ENCODE peak calls at places on chromosomes 16 and 17, in ten cellular contexts. One of them, this sample, is unnamed. For H3K36me3 and H3K9me3, the result is how much of the 10 kb centered on the place peaks cover.

GRCh38 chr17:51455211-51455610 is 194.9 kb downstream of the UTP18 start:
- DNase-seq in Karpas-422: no peak
- DNase-seq in GM23248: no peak
- DNase-seq in Caco-2: no peak
- DNase-seq in CD8-positive, alpha-beta T cell: no peak
- DNase-seq in HCT116: no peak
- DNase-seq in neuronal stem cell: no peak
- DNase-seq in heart right ventricle: no peak
- DNase-seq in IMR-90: no peak
- DNase-seq in left ventricle myocardium inferior: no peak
- DNase-seq in this sample: no peak

GRCh38 chr17:50630524-50631194 is 4.0 kb upstream of the ABCC3 start:
- DNase-seq in heart right ventricle: peak
- DNase-seq in Karpas-422: peak
- DNase-seq in CD8-positive, alpha-beta T cell: peak
- DNase-seq in GM23248: peak
- DNase-seq in IMR-90: no peak
- DNase-seq in HCT116: peak
- DNase-seq in left ventricle myocardium inferior: no peak
- DNase-seq in Caco-2: peak
- DNase-seq in neuronal stem cell: no peak
- DNase-seq in this sample: peak

GRCh38 chr16:31471875-31472558 is at the start of gene TGFB1I1:
- DNase-seq in left ventricle myocardium inferior: peak
- DNase-seq in heart right ventricle: peak
- DNase-seq in Karpas-422: no peak
- DNase-seq in GM23248: peak
- DNase-seq in Caco-2: no peak
- DNase-seq in HCT116: no peak
- DNase-seq in CD8-positive, alpha-beta T cell: no peak
- DNase-seq in neuronal stem cell: no peak
- DNase-seq in IMR-90: peak
- DNase-seq in this sample: peak

GRCh38 chr17:28379814-28380571 is 8.5 kb downstream of the SARM1 start:
- DNase-seq in left ventricle myocardium inferior: no peak
- DNase-seq in neuronal stem cell: no peak
- DNase-seq in Karpas-422: no peak
- DNase-seq in IMR-90: peak
- DNase-seq in Caco-2: peak
- DNase-seq in GM23248: peak
- DNase-seq in heart right ventricle: no peak
- DNase-seq in HCT116: no peak
- DNase-seq in CD8-positive, alpha-beta T cell: no peak
- DNase-seq in this sample: peak

GRCh38 chr16:28149016-28149888 is 62.5 kb downstream of the XPO6 start:
- DNase-seq in GM23248: peak
- DNase-seq in Caco-2: no peak
- DNase-seq in IMR-90: peak
- DNase-seq in left ventricle myocardium inferior: no peak
- DNase-seq in HCT116: no peak
- DNase-seq in Karpas-422: no peak
- DNase-seq in CD8-positive, alpha-beta T cell: peak
- DNase-seq in heart right ventricle: no peak
- DNase-seq in neuronal stem cell: no peak
- DNase-seq in this sample: no peak

GRCh38 chr17:62860962-62861873 is 53.1 kb upstream of the MARCHF10 start:
- DNase-seq in GM23248: no peak
- DNase-seq in IMR-90: peak
- DNase-seq in heart right ventricle: no peak
- DNase-seq in Karpas-422: no peak
- DNase-seq in Caco-2: peak
- DNase-seq in CD8-positive, alpha-beta T cell: no peak
- DNase-seq in left ventricle myocardium inferior: no peak
- DNase-seq in neuronal stem cell: no peak
- DNase-seq in HCT116: no peak
- DNase-seq in this sample: no peak

GRCh38 chr16:25585526-25585925 is 106.2 kb upstream of the HS3ST4 start:
- DNase-seq in left ventricle myocardium inferior: no peak
- DNase-seq in Karpas-422: no peak
- DNase-seq in neuronal stem cell: no peak
- DNase-seq in HCT116: no peak
- DNase-seq in CD8-positive, alpha-beta T cell: no peak
- DNase-seq in GM23248: no peak
- DNase-seq in IMR-90: no peak
- DNase-seq in Caco-2: no peak
- DNase-seq in heart right ventricle: no peak
- DNase-seq in this sample: no peak

GRCh38 chr16:89377446-89377838 is 112.9 kb downstream of the ANKRD11 start:
- DNase-seq in Karpas-422: no peak
- DNase-seq in IMR-90: no peak
- DNase-seq in heart right ventricle: no peak
- DNase-seq in HCT116: no peak
- DNase-seq in left ventricle myocardium inferior: no peak
- DNase-seq in CD8-positive, alpha-beta T cell: peak
- DNase-seq in neuronal stem cell: no peak
- DNase-seq in Caco-2: no peak
- DNase-seq in GM23248: no peak
- DNase-seq in this sample: no peak

GRCh38 chr17:59046192-59046591 is 60.5 kb downstream of the TRIM37 start:
- DNase-seq in CD8-positive, alpha-beta T cell: no peak
- DNase-seq in heart right ventricle: no peak
- DNase-seq in IMR-90: peak
- DNase-seq in neuronal stem cell: no peak
- DNase-seq in Caco-2: no peak
- DNase-seq in Karpas-422: no peak
- DNase-seq in left ventricle myocardium inferior: no peak
- DNase-seq in GM23248: no peak
- DNase-seq in HCT116: no peak
- DNase-seq in this sample: peak

GRCh38 chr17:73231363-73231762 is 30.3 kb downstream of the CPSF4L start:
- DNase-seq in left ventricle myocardium inferior: no peak
- DNase-seq in HCT116: no peak
- DNase-seq in GM23248: peak
- DNase-seq in Caco-2: no peak
- DNase-seq in heart right ventricle: no peak
- DNase-seq in neuronal stem cell: no peak
- DNase-seq in IMR-90: peak
- DNase-seq in CD8-positive, alpha-beta T cell: no peak
- DNase-seq in Karpas-422: peak
- DNase-seq in this sample: peak

DNA sequence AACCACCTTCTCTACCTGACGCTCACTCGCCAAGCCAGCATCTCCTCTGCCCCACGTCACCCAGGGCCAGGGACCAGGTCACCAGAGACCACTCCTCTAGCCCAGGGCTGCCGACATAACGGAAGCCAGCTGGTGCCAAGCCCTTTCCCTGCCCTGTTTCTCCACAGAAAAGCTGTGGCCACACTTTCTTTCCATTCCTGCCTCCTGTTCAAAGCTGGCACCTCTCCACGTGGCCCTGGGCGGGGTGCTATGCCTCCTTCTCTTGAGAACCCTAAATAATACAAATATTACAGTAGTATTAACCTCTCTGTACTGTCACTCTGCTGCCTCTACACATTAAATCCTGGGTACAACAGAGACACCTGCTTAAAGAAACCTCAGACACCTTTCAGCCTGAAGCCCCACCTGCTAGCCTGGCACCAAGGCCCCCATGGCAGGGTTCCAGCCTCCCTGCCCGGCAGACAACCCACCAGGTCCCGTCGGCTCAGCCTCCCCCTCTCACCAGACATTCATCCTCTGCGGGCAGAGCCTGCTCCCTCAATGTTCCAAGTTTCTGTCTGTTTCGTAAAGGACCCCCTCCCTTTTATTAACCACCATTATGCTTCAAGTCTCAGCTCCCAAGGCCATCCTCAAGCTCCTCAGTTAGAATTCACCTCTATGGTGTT is 62.3 kb downstream of the TIMM22 start:
- DNase-seq in Karpas-422: no peak
- DNase-seq in left ventricle myocardium inferior: no peak
- DNase-seq in neuronal stem cell: no peak
- DNase-seq in Caco-2: no peak
- DNase-seq in HCT116: no peak
- DNase-seq in IMR-90: no peak
- DNase-seq in CD8-positive, alpha-beta T cell: no peak
- DNase-seq in GM23248: no peak
- DNase-seq in heart right ventricle: no peak
- DNase-seq in this sample: no peak
- H3K36me3 ChIP-seq in Karpas-422: under half
- H3K36me3 ChIP-seq in left ventricle myocardium inferior: half or more
- H3K36me3 ChIP-seq in neuronal stem cell: half or more
- H3K36me3 ChIP-seq in Caco-2: under half
- H3K36me3 ChIP-seq in HCT116: under half
- H3K36me3 ChIP-seq in IMR-90: under half
- H3K36me3 ChIP-seq in CD8-positive, alpha-beta T cell: under half
- H3K36me3 ChIP-seq in GM23248: under half
- H3K36me3 ChIP-seq in heart right ventricle: under half
- H3K36me3 ChIP-seq in this sample: under half

DNA sequence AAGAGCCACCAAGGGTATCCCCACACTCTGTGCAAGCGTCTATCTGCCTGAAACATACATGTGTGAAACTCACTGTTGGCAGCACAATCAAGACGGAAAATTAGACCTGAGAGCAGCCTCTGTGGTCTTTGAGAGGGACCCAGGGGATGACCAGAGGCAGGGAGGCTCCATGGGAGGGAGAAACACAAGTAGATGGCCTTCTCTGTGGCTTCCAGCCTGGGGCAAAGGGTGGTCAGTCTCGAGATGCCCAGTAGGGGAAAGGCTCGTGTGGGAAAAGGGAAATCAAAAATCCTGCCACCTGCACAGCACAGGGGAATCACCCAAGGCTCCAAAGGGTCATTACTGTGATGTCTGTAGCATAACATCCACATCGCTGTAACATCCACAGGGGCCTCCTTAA is 823.3 kb downstream of the KCNJ18 start:
- DNase-seq in IMR-90: no peak
- DNase-seq in left ventricle myocardium inferior: no peak
- DNase-seq in CD8-positive, alpha-beta T cell: no peak
- DNase-seq in Caco-2: no peak
- DNase-seq in neuronal stem cell: no peak
- DNase-seq in GM23248: no peak
- DNase-seq in HCT116: no peak
- DNase-seq in Karpas-422: no peak
- DNase-seq in heart right ventricle: no peak
- DNase-seq in this sample: no peak
- H3K9me3 ChIP-seq in IMR-90: under half
- H3K9me3 ChIP-seq in left ventricle myocardium inferior: under half
- H3K9me3 ChIP-seq in CD8-positive, alpha-beta T cell: under half
- H3K9me3 ChIP-seq in Caco-2: under half
- H3K9me3 ChIP-seq in neuronal stem cell: under half
- H3K9me3 ChIP-seq in GM23248: under half
- H3K9me3 ChIP-seq in HCT116: under half
- H3K9me3 ChIP-seq in Karpas-422: under half
- H3K9me3 ChIP-seq in heart right ventricle: under half
- H3K9me3 ChIP-seq in this sample: under half

DNA sequence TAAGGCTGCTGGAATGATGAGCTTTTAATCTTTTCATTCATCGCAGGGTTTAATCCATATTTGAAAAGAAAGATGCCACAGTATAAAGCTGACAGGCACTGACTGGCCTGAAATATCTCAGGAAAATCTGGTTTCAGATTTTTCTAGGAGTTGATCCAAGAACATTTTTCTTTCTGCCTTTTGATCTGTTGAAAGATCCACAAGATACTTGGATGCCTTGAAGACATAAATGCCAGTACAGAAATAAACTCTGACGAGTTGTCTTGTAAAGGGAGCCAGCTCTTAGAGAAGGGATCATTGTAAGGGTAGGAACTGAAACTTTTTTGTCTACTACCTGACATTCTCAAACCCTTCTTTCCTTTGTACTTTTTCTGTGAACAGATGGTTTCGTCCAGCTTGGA is 25.4 kb upstream of the KRT20 start:
- DNase-seq in CD8-positive, alpha-beta T cell: no peak
- DNase-seq in GM23248: peak
- DNase-seq in neuronal stem cell: no peak
- DNase-seq in left ventricle myocardium inferior: no peak
- DNase-seq in IMR-90: peak
- DNase-seq in HCT116: no peak
- DNase-seq in Karpas-422: no peak
- DNase-seq in Caco-2: no peak
- DNase-seq in heart right ventricle: no peak
- DNase-seq in this sample: no peak
- H3K4me3 ChIP-seq in CD8-positive, alpha-beta T cell: no peak
- H3K4me3 ChIP-seq in GM23248: peak
- H3K4me3 ChIP-seq in neuronal stem cell: no peak
- H3K4me3 ChIP-seq in left ventricle myocardium inferior: no peak
- H3K4me3 ChIP-seq in IMR-90: no peak
- H3K4me3 ChIP-seq in HCT116: no peak
- H3K4me3 ChIP-seq in Karpas-422: no peak
- H3K4me3 ChIP-seq in Caco-2: no peak
- H3K4me3 ChIP-seq in heart right ventricle: no peak
- H3K4me3 ChIP-seq in this sample: no peak

GRCh38 chr16:22264786-22265185 is 32.4 kb upstream of the POLR3E start:
- DNase-seq in Caco-2: no peak
- DNase-seq in GM23248: no peak
- DNase-seq in IMR-90: no peak
- DNase-seq in heart right ventricle: no peak
- DNase-seq in CD8-positive, alpha-beta T cell: no peak
- DNase-seq in Karpas-422: no peak
- DNase-seq in left ventricle myocardium inferior: no peak
- DNase-seq in neuronal stem cell: no peak
- DNase-seq in HCT116: no peak
- DNase-seq in this sample: no peak

GRCh38 chr16:22266546-22266945 is 30.7 kb upstream of the POLR3E start:
- DNase-seq in heart right ventricle: no peak
- DNase-seq in neuronal stem cell: no peak
- DNase-seq in GM23248: no peak
- DNase-seq in IMR-90: no peak
- DNase-seq in Karpas-422: no peak
- DNase-seq in Caco-2: no peak
- DNase-seq in HCT116: no peak
- DNase-seq in CD8-positive, alpha-beta T cell: no peak
- DNase-seq in left ventricle myocardium inferior: no peak
- DNase-seq in this sample: no peak

GRCh38 chr16:22260490-22260889 is 36.7 kb upstream of the POLR3E start:
- DNase-seq in CD8-positive, alpha-beta T cell: no peak
- DNase-seq in GM23248: no peak
- DNase-seq in Karpas-422: no peak
- DNase-seq in heart right ventricle: no peak
- DNase-seq in IMR-90: no peak
- DNase-seq in neuronal stem cell: no peak
- DNase-seq in left ventricle myocardium inferior: no peak
- DNase-seq in Caco-2: no peak
- DNase-seq in HCT116: no peak
- DNase-seq in this sample: no peak

GRCh38 chr16:22265351-22265750 is 31.9 kb upstream of the POLR3E start:
- DNase-seq in Caco-2: no peak
- DNase-seq in CD8-positive, alpha-beta T cell: no peak
- DNase-seq in neuronal stem cell: no peak
- DNase-seq in left ventricle myocardium inferior: no peak
- DNase-seq in heart right ventricle: no peak
- DNase-seq in HCT116: no peak
- DNase-seq in GM23248: no peak
- DNase-seq in IMR-90: no peak
- DNase-seq in Karpas-422: no peak
- DNase-seq in this sample: no peak

DNA sequence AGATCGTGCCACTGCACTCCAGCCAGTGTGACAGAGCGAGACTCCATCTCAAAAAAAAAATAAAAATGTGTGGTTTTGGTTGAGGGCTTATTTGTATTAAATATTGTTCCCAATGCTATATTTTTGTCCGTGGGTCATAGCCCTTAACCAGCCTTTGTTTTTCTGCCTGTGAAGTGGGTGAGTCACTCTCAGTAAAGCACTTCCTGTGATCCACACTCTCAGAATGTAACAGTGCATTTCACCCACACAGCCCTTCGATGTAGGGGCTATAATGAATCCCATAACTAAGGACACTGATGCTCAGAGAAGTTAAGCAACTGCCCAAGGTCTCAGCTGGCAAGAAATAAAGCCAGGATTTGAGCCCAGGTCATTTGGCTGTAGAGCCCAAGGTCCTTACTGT is 34.7 kb upstream of the POLR3E start:
- DNase-seq in IMR-90: peak
- DNase-seq in heart right ventricle: no peak
- DNase-seq in CD8-positive, alpha-beta T cell: no peak
- DNase-seq in Caco-2: no peak
- DNase-seq in left ventricle myocardium inferior: no peak
- DNase-seq in HCT116: no peak
- DNase-seq in neuronal stem cell: no peak
- DNase-seq in Karpas-422: no peak
- DNase-seq in GM23248: peak
- DNase-seq in this sample: no peak
- H3K36me3 ChIP-seq in IMR-90: half or more
- H3K36me3 ChIP-seq in heart right ventricle: under half
- H3K36me3 ChIP-seq in CD8-positive, alpha-beta T cell: under half
- H3K36me3 ChIP-seq in Caco-2: under half
- H3K36me3 ChIP-seq in left ventricle myocardium inferior: half or more
- H3K36me3 ChIP-seq in HCT116: under half
- H3K36me3 ChIP-seq in neuronal stem cell: under half
- H3K36me3 ChIP-seq in Karpas-422: under half
- H3K36me3 ChIP-seq in GM23248: under half
- H3K36me3 ChIP-seq in this sample: under half

This sample was measured in cardiac muscle cell.